ENCODE peak calls at places on chromosomes 7 and 10, in eight cellular contexts. H, Q, N, R, G, K, T and O are unnamed samples.

GRCh38 chr10:117662126-117662525 is 119.6 kb downstream of the EMX2 start:
- DNase-seq in G (no peak), H (no peak), R (no peak), Q (no peak), T (no peak), N (no peak), K (no peak), O (no peak)

GRCh38 chr7:143305423-143306070 is 10.4 kb upstream of the CLCN1 start:
- DNase-seq in Q (peak), T (peak), G (peak), K (peak), H (no peak), R (peak), N (no peak), O (peak)

GRCh38 chr10:58661336-58661735 is 148.7 kb downstream of the BICC1 start:
- DNase-seq in R (no peak), G (no peak), N (peak), K (no peak), Q (no peak), T (no peak), H (no peak), O (no peak)

GRCh38 chr10:51999089-51999488 is 299.7 kb upstream of the CSTF2T start:
- DNase-seq in K (no peak), R (no peak), G (no peak), T (no peak), H (no peak), N (no peak), Q (no peak), O (no peak)

GRCh38 chr10:132687181-132687892 is 98.6 kb downstream of the NKX6-2 start:
- DNase-seq in G (no peak), Q (no peak), H (peak), K (no peak), T (no peak), R (no peak), N (no peak), O (no peak)

GRCh38 chr7:98878365-98879197 is at the start of gene TRRAP:
- DNase-seq in R (peak), H (peak), G (peak), Q (peak), T (peak), N (peak), K (peak), O (no peak)

GRCh38 chr10:84632866-84633265 is 304.5 kb downstream of the CCSER2 start:
- DNase-seq in K (no peak), Q (no peak), T (no peak), G (no peak), N (peak), H (no peak), R (peak), O (peak)

GRCh38 chr7:47819054-47819920 is 129.0 kb downstream of the PKD1L1 start:
- DNase-seq in Q (peak), R (peak), K (peak), H (no peak), N (peak), G (peak), T (no peak), O (peak)

GRCh38 chr7:28017372-28017771 is 163.2 kb downstream of the JAZF1 start:
- DNase-seq in R (no peak), Q (no peak), T (no peak), N (no peak), K (no peak), G (no peak), H (no peak), O (no peak)